ENCODE peak calls at places on chromosomes 12 and 14, in six cellular contexts. E, A, T, B, I and K are unnamed samples.

GRCh38 chr12:104412681-104413080 is 44.1 kb upstream of the CHST11 start:
- DNase-seq in E (no peak), A (no peak), T (no peak), B (no peak), I (no peak), K (no peak)

GRCh38 chr12:57632898-57633825 is at the start of gene B4GALNT1:
- DNase-seq in E (peak; percentile 76), A (peak; percentile 46), T (no peak), B (peak; percentile 91), I (peak; percentile 75), K (peak; percentile 68)

GRCh38 chr12:42298887-42299286 is 27.0 kb downstream of the ZCRB1 start:
- DNase-seq in E (no peak), A (no peak), T (no peak), B (no peak), I (no peak), K (no peak)

GRCh38 chr14:91839754-91840153 is 27.6 kb downstream of the TC2N start:
- DNase-seq in E (no peak), A (no peak), T (no peak), B (no peak), I (no peak), K (no peak)

GRCh38 chr12:131074221-131075083 is 120.7 kb downstream of the ADGRD1 start:
- DNase-seq in E (no peak), A (no peak), T (no peak), B (no peak), I (no peak), K (peak; percentile 24)

GRCh38 chr12:100437038-100437841 is 36.4 kb upstream of the NR1H4 start:
- DNase-seq in E (no peak), A (no peak), T (no peak), B (no peak), I (peak; percentile 61), K (no peak)

GRCh38 chr12:57886590-57887363 is 40.2 kb upstream of the CTDSP2 start:
- DNase-seq in E (no peak), A (no peak), T (no peak), B (no peak), I (no peak), K (no peak)

GRCh38 chr14:98960617-98961013 is 311.4 kb downstream of the BCL11B start:
- DNase-seq in E (no peak), A (no peak), T (no peak), B (no peak), I (no peak), K (no peak)

GRCh38 chr12:64273527-64274403 is 51.7 kb upstream of the KICS2 start:
- DNase-seq in E (peak; percentile 27), A (peak; percentile 53), T (no peak), B (peak; percentile 30), I (no peak), K (no peak)

GRCh38 chr12:68559246-68559645 is 51.5 kb upstream of the RAP1B start:
- DNase-seq in E (no peak), A (no peak), T (no peak), B (no peak), I (no peak), K (no peak)

GRCh38 chr12:20372326-20373097 is 4.2 kb downstream of the PDE3A start:
- DNase-seq in E (no peak), A (no peak), T (no peak), B (no peak), I (no peak), K (no peak)

GRCh38 chr14:72420749-72421452 is 473.0 kb downstream of the DPF3 start:
- DNase-seq in E (peak; percentile 28), A (peak; percentile 53), T (no peak), B (peak; percentile 52), I (peak; percentile 80), K (peak; percentile 57)

GRCh38 chr12:27899151-27899661 is 73.3 kb downstream of the PTHLH start:
- DNase-seq in E (no peak), A (no peak), T (no peak), B (no peak), I (no peak), K (no peak)

GRCh38 chr14:24135584-24135833 is 485 bp upstream of the PSME1 start:
- DNase-seq in E (no peak), A (no peak), T (no peak), B (no peak), I (no peak), K (no peak)

GRCh38 chr12:26719852-26720251 is 113.1 kb downstream of the ITPR2 start:
- DNase-seq in E (no peak), A (no peak), T (no peak), B (no peak), I (no peak), K (no peak)

GRCh38 chr12:96425321-96425720 is 25.1 kb upstream of the CDK17 start:
- DNase-seq in E (no peak), A (no peak), T (no peak), B (no peak), I (no peak), K (no peak)

GRCh38 chr14:91357731-91358319 is 59.8 kb downstream of the CCDC88C start:
- DNase-seq in E (no peak), A (no peak), T (no peak), B (no peak), I (no peak), K (no peak)

GRCh38 chr12:91811481-91812287 is 334.0 kb downstream of the BTG1 start:
- DNase-seq in E (peak; percentile 33), A (peak; percentile 53), T (peak; percentile 25), B (peak; percentile 22), I (peak; percentile 93), K (peak; percentile 76)

GRCh38 chr14:102049258-102050025 is 37.4 kb downstream of the HSP90AA1 start:
- DNase-seq in E (no peak), A (no peak), T (no peak), B (no peak), I (no peak), K (no peak)

GRCh38 chr12:77925536-77926108 is 94.9 kb downstream of the NAV3 start:
- DNase-seq in E (peak; percentile 66), A (peak; percentile 95), T (peak; percentile 3), B (peak; percentile 54), I (peak; percentile 65), K (peak; percentile 72)

GRCh38 chr14:101534198-101534597 is 27.1 kb upstream of the DIO3 start:
- DNase-seq in E (no peak), A (no peak), T (no peak), B (no peak), I (no peak), K (no peak)

GRCh38 chr12:51910168-51910567 is 2.9 kb downstream of the ACVRL1 start:
- DNase-seq in E (no peak), A (no peak), T (no peak), B (no peak), I (peak; percentile 32), K (no peak)

GRCh38 chr14:78405071-78405856 is 235.1 kb downstream of the NRXN3 start:
- DNase-seq in E (no peak), A (no peak), T (no peak), B (peak; percentile 77), I (no peak), K (no peak)

GRCh38 chr14:27528328-27528727 is 930.5 kb upstream of the NOVA1 start:
- DNase-seq in E (peak; percentile 13), A (no peak), T (no peak), B (peak; percentile 37), I (no peak), K (no peak)

GRCh38 chr12:116455540-116456306 is 103.5 kb upstream of the MAP1LC3B2 start:
- DNase-seq in E (peak; percentile 67), A (peak; percentile 85), T (peak; percentile 90), B (peak; percentile 38), I (peak; percentile 81), K (peak; percentile 48)

GRCh38 chr14:28666961-28667360 is 99.6 kb upstream of the FOXG1 start:
- DNase-seq in E (no peak), A (no peak), T (no peak), B (no peak), I (no peak), K (no peak)

GRCh38 chr12:124441443-124442190 is 125.8 kb downstream of the NCOR2 start:
- DNase-seq in E (no peak), A (no peak), T (no peak), B (no peak), I (no peak), K (no peak)

GRCh38 chr14:51251486-51251885 is 11.4 kb downstream of the TMX1 start:
- DNase-seq in E (no peak), A (no peak), T (no peak), B (no peak), I (no peak), K (no peak)

DNA sequence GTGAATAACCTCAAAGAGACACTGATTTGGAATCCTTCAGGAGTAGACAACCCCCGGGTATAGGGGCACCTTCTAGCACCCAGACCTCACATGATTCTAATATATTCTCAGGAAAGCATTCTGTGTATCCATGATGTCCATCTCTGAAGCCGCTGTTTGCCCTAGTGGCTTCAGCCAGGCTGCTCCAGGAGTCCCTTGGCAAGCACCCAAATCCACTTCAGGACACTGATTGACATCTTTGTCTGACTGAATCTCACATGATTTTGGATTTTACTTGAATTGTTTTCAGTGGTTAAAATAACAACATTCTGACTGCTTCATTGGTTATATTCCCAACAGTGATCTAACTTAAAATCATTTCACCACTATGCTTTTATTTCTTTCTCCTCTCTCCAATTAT is 390.5 kb upstream of the CLEC14A start:
- DNase-seq in E (no peak), A (no peak), T (no peak), B (no peak), I (no peak), K (no peak)
- H3K9me3 ChIP-seq in E (no peaks in the 10 kb centered on the region), A (no peaks in the 10 kb centered on the region), T (no peaks in the 10 kb centered on the region), B (no peaks in the 10 kb centered on the region), I (no peaks in the 10 kb centered on the region), K (no peaks in the 10 kb centered on the region)

GRCh38 chr14:73710737-73711136 is 3.4 kb downstream of the PNMA1 start:
- DNase-seq in E (no peak), A (no peak), T (no peak), B (no peak), I (no peak), K (no peak)
- TF ChIP-seq CTCF in E (peak; percentile 9), A (no peak), T (no peak), B (no peak), I (no peak), K (no peak)

DNA sequence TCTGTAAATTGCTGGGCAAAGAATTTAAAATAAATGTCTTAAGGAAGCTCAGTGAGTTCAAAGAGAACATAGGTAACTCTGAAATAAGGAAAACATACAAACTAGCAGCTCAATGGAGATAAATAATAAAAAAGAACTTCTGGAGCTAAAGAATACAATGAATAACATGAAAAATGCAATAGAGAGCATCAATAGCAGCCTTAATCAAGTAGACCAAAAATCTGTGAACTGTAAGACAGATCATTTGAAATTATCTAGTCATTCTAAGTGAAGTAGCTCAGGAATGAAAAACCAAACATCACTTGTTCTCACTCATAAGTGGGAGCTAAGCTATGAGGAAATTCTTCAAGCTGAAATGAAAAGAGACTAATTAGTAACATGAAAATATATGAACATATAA is 5.8 kb upstream of the ABCC9 start:
- DNase-seq in E (no peak), A (no peak), T (no peak), B (no peak), I (no peak), K (no peak)
- H3K9me3 ChIP-seq in E (peaks cover 16% of the 10 kb centered on the region), A (peaks cover 4% of the 10 kb centered on the region), T (peaks cover 18% of the 10 kb centered on the region), B (no peaks in the 10 kb centered on the region), I (no peaks in the 10 kb centered on the region), K (peaks cover 39% of the 10 kb centered on the region)

GRCh38 chr14:38485011-38485410 is 229.1 kb upstream of the CLEC14A start:
- DNase-seq in E (no peak), A (no peak), T (no peak), B (no peak), I (no peak), K (no peak)

GRCh38 chr14:38481939-38482678 is 226.2 kb upstream of the CLEC14A start:
- DNase-seq in E (no peak), A (no peak), T (no peak), B (no peak), I (no peak), K (no peak)
- TF ChIP-seq CTCF in E (no peak), A (no peak), T (no peak), B (no peak), I (no peak), K (no peak)

GRCh38 chr14:105836730-105837129 is 310.3 kb downstream of the TMEM121 start:
- DNase-seq in E (no peak), A (no peak), T (no peak), B (no peak), I (no peak), K (no peak)
- H3K9me3 ChIP-seq in E (no peaks in the 10 kb centered on the region), A (no peaks in the 10 kb centered on the region), T (no peaks in the 10 kb centered on the region), B (no peaks in the 10 kb centered on the region), I (no peaks in the 10 kb centered on the region), K (peaks cover 8% of the 10 kb centered on the region)